ENCODE peak calls at places on chromosomes 2 and 18, in eight cellular contexts. O, E, L, C, G, V, B and X are unnamed samples.

GRCh38 chr18:37019157-37019571 is 190.2 kb downstream of the KIAA1328 start:
- DNase-seq in O (no peak), E (peak), L (peak), C (no peak), G (peak), V (no peak), B (no peak), X (peak)

GRCh38 chr2:226794077-226794670 is 5.4 kb downstream of the IRS1 start:
- DNase-seq in O (no peak), E (no peak), L (no peak), C (no peak), G (peak), V (no peak), B (no peak), X (peak)

GRCh38 chr2:233037078-233037477 is 4.6 kb downstream of the NEU2 start:
- DNase-seq in O (no peak), E (peak), L (no peak), C (no peak), G (peak), V (no peak), B (no peak), X (peak)

GRCh38 chr2:240468300-240469238 is 33.1 kb downstream of the GPC1 start:
- DNase-seq in O (no peak), E (no peak), L (no peak), C (no peak), G (no peak), V (no peak), B (peak), X (no peak)

GRCh38 chr2:69047625-69048145 is 34.7 kb downstream of the ANTXR1 start:
- DNase-seq in O (no peak), E (no peak), L (no peak), C (no peak), G (no peak), V (no peak), B (no peak), X (no peak)

GRCh38 chr2:29806461-29806860 is 114.9 kb downstream of the ALK start:
- DNase-seq in O (no peak), E (no peak), L (no peak), C (no peak), G (no peak), V (no peak), B (no peak), X (no peak)

GRCh38 chr18:42296192-42296591 is 341.2 kb downstream of the PIK3C3 start:
- DNase-seq in O (no peak), E (no peak), L (no peak), C (no peak), G (peak), V (no peak), B (no peak), X (peak)

GRCh38 chr2:20184067-20184938 is 40.6 kb downstream of the SDC1 start:
- DNase-seq in O (peak), E (peak), L (no peak), C (no peak), G (peak), V (peak), B (no peak), X (peak)

GRCh38 chr18:48490641-48491040 is 48.2 kb upstream of the CTIF start:
- DNase-seq in O (no peak), E (peak), L (no peak), C (no peak), G (no peak), V (no peak), B (no peak), X (peak)

GRCh38 chr18:11309172-11309571 is 159.8 kb upstream of the PIEZO2 start:
- DNase-seq in O (no peak), E (peak), L (no peak), C (no peak), G (peak), V (no peak), B (no peak), X (no peak)

GRCh38 chr2:33069894-33070651 is 123.3 kb downstream of the LTBP1 start:
- DNase-seq in O (peak), E (peak), L (no peak), C (no peak), G (peak), V (peak), B (peak), X (peak)

GRCh38 chr2:160890667-160891352 is 269.4 kb upstream of the TANK start:
- DNase-seq in O (no peak), E (peak), L (no peak), C (no peak), G (no peak), V (no peak), B (no peak), X (no peak)

GRCh38 chr2:225328192-225328591 is 71.3 kb upstream of the NYAP2 start:
- DNase-seq in O (no peak), E (peak), L (no peak), C (no peak), G (peak), V (no peak), B (no peak), X (peak)

GRCh38 chr2:10378189-10378588 is 69.9 kb downstream of the ODC1 start:
- DNase-seq in O (no peak), E (no peak), L (no peak), C (no peak), G (no peak), V (no peak), B (no peak), X (no peak)

GRCh38 chr2:168231609-168232241 is 15.7 kb downstream of the STK39 start:
- DNase-seq in O (no peak), E (no peak), L (no peak), C (no peak), G (no peak), V (no peak), B (peak), X (no peak)

GRCh38 chr18:9410515-9410914 is 64.8 kb upstream of the RALBP1 start:
- DNase-seq in O (no peak), E (no peak), L (no peak), C (no peak), G (no peak), V (no peak), B (no peak), X (no peak)

GRCh38 chr2:45191972-45192371 is 182.7 kb upstream of the SIX2 start:
- DNase-seq in O (no peak), E (peak), L (no peak), C (no peak), G (no peak), V (no peak), B (no peak), X (peak)

GRCh38 chr2:4980989-4981388 is 711.2 kb upstream of the SOX11 start:
- DNase-seq in O (no peak), E (no peak), L (peak), C (no peak), G (no peak), V (no peak), B (no peak), X (no peak)

GRCh38 chr18:31046916-31047315 is 4.4 kb upstream of the DSC3 start:
- DNase-seq in O (no peak), E (no peak), L (no peak), C (no peak), G (no peak), V (no peak), B (no peak), X (no peak)

GRCh38 chr2:132915812-132916211 is 245.8 kb upstream of the LYPD1 start:
- DNase-seq in O (no peak), E (no peak), L (no peak), C (no peak), G (no peak), V (no peak), B (no peak), X (no peak)

GRCh38 chr2:127174977-127175376 is 45.1 kb downstream of the CYP27C1 start:
- DNase-seq in O (no peak), E (peak), L (no peak), C (no peak), G (no peak), V (no peak), B (peak), X (peak)